ENCODE peak calls at places on chromosome 9, in nine cellular contexts. One of them, this sample, is unnamed.

GRCh38 chr9:8136477-8136876 is 336.9 kb upstream of the DMAC1 start:
- DNase-seq in PC-9: no peak
- DNase-seq in sigmoid colon: no peak
- DNase-seq in heart left ventricle: no peak
- DNase-seq in foreskin fibroblast: no peak
- DNase-seq in astrocyte: no peak
- DNase-seq in left ventricle myocardium inferior: no peak
- DNase-seq in astrocyte of the spinal cord: no peak
- DNase-seq in psoas muscle: no peak
- DNase-seq in this sample: no peak

GRCh38 chr9:14846871-14847311 is 63.3 kb downstream of the FREM1 start:
- DNase-seq in astrocyte of the spinal cord: peak
- DNase-seq in left ventricle myocardium inferior: peak
- DNase-seq in psoas muscle: peak
- DNase-seq in heart left ventricle: peak
- DNase-seq in astrocyte: peak
- DNase-seq in sigmoid colon: peak
- DNase-seq in PC-9: peak
- DNase-seq in foreskin fibroblast: peak
- DNase-seq in this sample: peak

GRCh38 chr9:89606049-89606481 is 1.3 kb downstream of the GADD45G start:
- DNase-seq in astrocyte of the spinal cord: peak
- DNase-seq in sigmoid colon: peak
- DNase-seq in heart left ventricle: peak
- DNase-seq in left ventricle myocardium inferior: peak
- DNase-seq in astrocyte: peak
- DNase-seq in foreskin fibroblast: peak
- DNase-seq in psoas muscle: peak
- DNase-seq in PC-9: peak
- DNase-seq in this sample: peak

GRCh38 chr9:94819161-94819677 is 92.7 kb downstream of the AOPEP start:
- DNase-seq in astrocyte: no peak
- DNase-seq in sigmoid colon: no peak
- DNase-seq in heart left ventricle: peak
- DNase-seq in left ventricle myocardium inferior: peak
- DNase-seq in PC-9: peak
- DNase-seq in psoas muscle: no peak
- DNase-seq in foreskin fibroblast: no peak
- DNase-seq in astrocyte of the spinal cord: no peak
- DNase-seq in this sample: no peak

GRCh38 chr9:107700902-107701301 is 211.3 kb upstream of the KLF4 start:
- DNase-seq in heart left ventricle: no peak
- DNase-seq in psoas muscle: no peak
- DNase-seq in PC-9: no peak
- DNase-seq in foreskin fibroblast: no peak
- DNase-seq in astrocyte of the spinal cord: no peak
- DNase-seq in left ventricle myocardium inferior: no peak
- DNase-seq in astrocyte: no peak
- DNase-seq in sigmoid colon: no peak
- DNase-seq in this sample: no peak

GRCh38 chr9:14932246-14932645 is 22.0 kb upstream of the FREM1 start:
- DNase-seq in astrocyte of the spinal cord: no peak
- DNase-seq in PC-9: no peak
- DNase-seq in psoas muscle: no peak
- DNase-seq in left ventricle myocardium inferior: no peak
- DNase-seq in astrocyte: no peak
- DNase-seq in heart left ventricle: no peak
- DNase-seq in foreskin fibroblast: no peak
- DNase-seq in sigmoid colon: no peak
- DNase-seq in this sample: no peak

GRCh38 chr9:6997330-6997729 is 239.6 kb downstream of the KDM4C start:
- DNase-seq in astrocyte: no peak
- DNase-seq in PC-9: no peak
- DNase-seq in psoas muscle: no peak
- DNase-seq in sigmoid colon: no peak
- DNase-seq in foreskin fibroblast: no peak
- DNase-seq in left ventricle myocardium inferior: no peak
- DNase-seq in astrocyte of the spinal cord: no peak
- DNase-seq in heart left ventricle: no peak
- DNase-seq in this sample: no peak

GRCh38 chr9:81526587-81526986 is 162.8 kb downstream of the TLE1 start:
- DNase-seq in heart left ventricle: no peak
- DNase-seq in foreskin fibroblast: peak
- DNase-seq in PC-9: no peak
- DNase-seq in left ventricle myocardium inferior: no peak
- DNase-seq in astrocyte of the spinal cord: peak
- DNase-seq in astrocyte: peak
- DNase-seq in psoas muscle: no peak
- DNase-seq in sigmoid colon: no peak
- DNase-seq in this sample: no peak

GRCh38 chr9:95507456-95508241 is 9.1 kb downstream of the PTCH1 start:
- DNase-seq in astrocyte of the spinal cord: peak
- DNase-seq in sigmoid colon: peak
- DNase-seq in PC-9: peak
- DNase-seq in psoas muscle: peak
- DNase-seq in foreskin fibroblast: peak
- DNase-seq in heart left ventricle: peak
- DNase-seq in astrocyte: peak
- DNase-seq in left ventricle myocardium inferior: peak
- DNase-seq in this sample: peak

GRCh38 chr9:2227468-2227867 is 212.3 kb downstream of the SMARCA2 start:
- DNase-seq in foreskin fibroblast: peak
- DNase-seq in psoas muscle: no peak
- DNase-seq in astrocyte of the spinal cord: peak
- DNase-seq in left ventricle myocardium inferior: no peak
- DNase-seq in astrocyte: peak
- DNase-seq in PC-9: no peak
- DNase-seq in sigmoid colon: peak
- DNase-seq in heart left ventricle: no peak
- DNase-seq in this sample: no peak

GRCh38 chr9:101393135-101393534 is 5.3 kb downstream of the MRPL50 start:
- DNase-seq in foreskin fibroblast: no peak
- DNase-seq in astrocyte: no peak
- DNase-seq in left ventricle myocardium inferior: no peak
- DNase-seq in astrocyte of the spinal cord: no peak
- DNase-seq in sigmoid colon: no peak
- DNase-seq in psoas muscle: no peak
- DNase-seq in PC-9: no peak
- DNase-seq in heart left ventricle: no peak
- DNase-seq in this sample: no peak

GRCh38 chr9:22171691-22172090 is 162.6 kb upstream of the CDKN2B start:
- DNase-seq in heart left ventricle: no peak
- DNase-seq in astrocyte of the spinal cord: no peak
- DNase-seq in left ventricle myocardium inferior: no peak
- DNase-seq in foreskin fibroblast: no peak
- DNase-seq in astrocyte: no peak
- DNase-seq in PC-9: no peak
- DNase-seq in psoas muscle: no peak
- DNase-seq in sigmoid colon: no peak
- DNase-seq in this sample: no peak

GRCh38 chr9:136010615-136011341 is 49.6 kb upstream of the UBAC1 start:
- DNase-seq in foreskin fibroblast: no peak
- DNase-seq in astrocyte of the spinal cord: no peak
- DNase-seq in psoas muscle: peak
- DNase-seq in heart left ventricle: peak
- DNase-seq in PC-9: no peak
- DNase-seq in astrocyte: no peak
- DNase-seq in sigmoid colon: peak
- DNase-seq in left ventricle myocardium inferior: peak
- DNase-seq in this sample: no peak

GRCh38 chr9:4666042-4666699 is at the start of gene SPATA6L:
- DNase-seq in left ventricle myocardium inferior: peak
- DNase-seq in foreskin fibroblast: peak
- DNase-seq in psoas muscle: peak
- DNase-seq in PC-9: peak
- DNase-seq in sigmoid colon: peak
- DNase-seq in heart left ventricle: peak
- DNase-seq in astrocyte: peak
- DNase-seq in astrocyte of the spinal cord: peak
- DNase-seq in this sample: no peak

DNA sequence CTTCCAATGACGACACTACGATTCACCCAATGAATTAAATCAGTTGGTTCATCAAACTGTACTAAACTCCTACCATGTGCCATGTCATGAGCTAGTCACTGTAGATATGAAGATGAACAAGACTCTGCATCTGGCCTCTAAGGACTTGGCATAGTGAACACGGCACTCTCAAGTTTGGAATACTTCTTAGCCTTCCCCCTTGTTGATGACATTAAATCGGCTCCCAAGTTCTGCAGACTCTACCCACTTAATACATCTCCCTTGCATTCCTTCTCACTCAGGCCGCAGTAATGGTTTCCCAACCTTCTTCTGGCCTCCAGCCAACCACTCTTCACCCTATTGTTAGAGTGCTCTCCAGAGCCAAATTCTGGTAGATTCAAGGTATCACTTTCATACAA is 184.7 kb downstream of the MAPKAP1 start:
- DNase-seq in PC-9: peak
- DNase-seq in foreskin fibroblast: peak
- DNase-seq in astrocyte: peak
- DNase-seq in psoas muscle: no peak
- DNase-seq in sigmoid colon: no peak
- DNase-seq in astrocyte of the spinal cord: peak
- DNase-seq in left ventricle myocardium inferior: no peak
- DNase-seq in heart left ventricle: no peak
- DNase-seq in this sample: no peak
- H3K4me3 ChIP-seq in PC-9: peak
- H3K4me3 ChIP-seq in foreskin fibroblast: no peak
- H3K4me3 ChIP-seq in astrocyte: peak
- H3K4me3 ChIP-seq in psoas muscle: no peak
- H3K4me3 ChIP-seq in sigmoid colon: no peak
- H3K4me3 ChIP-seq in astrocyte of the spinal cord: no peak
- H3K4me3 ChIP-seq in left ventricle myocardium inferior: no peak
- H3K4me3 ChIP-seq in heart left ventricle: no peak
- H3K4me3 ChIP-seq in this sample: no peak

GRCh38 chr9:127162567-127163365 is 40.3 kb upstream of the ANGPTL2 start:
- DNase-seq in psoas muscle: no peak
- DNase-seq in foreskin fibroblast: no peak
- DNase-seq in heart left ventricle: no peak
- DNase-seq in left ventricle myocardium inferior: no peak
- DNase-seq in astrocyte of the spinal cord: no peak
- DNase-seq in sigmoid colon: peak
- DNase-seq in PC-9: no peak
- DNase-seq in astrocyte: no peak
- DNase-seq in this sample: no peak

GRCh38 chr9:127159949-127160610 is 37.6 kb upstream of the ANGPTL2 start:
- DNase-seq in foreskin fibroblast: no peak
- DNase-seq in left ventricle myocardium inferior: no peak
- DNase-seq in psoas muscle: no peak
- DNase-seq in PC-9: no peak
- DNase-seq in astrocyte: no peak
- DNase-seq in heart left ventricle: no peak
- DNase-seq in astrocyte of the spinal cord: no peak
- DNase-seq in sigmoid colon: peak
- DNase-seq in this sample: no peak

GRCh38 chr9:127161081-127161621 is 38.7 kb upstream of the ANGPTL2 start:
- DNase-seq in astrocyte of the spinal cord: no peak
- DNase-seq in left ventricle myocardium inferior: no peak
- DNase-seq in heart left ventricle: no peak
- DNase-seq in sigmoid colon: peak
- DNase-seq in astrocyte: no peak
- DNase-seq in PC-9: no peak
- DNase-seq in foreskin fibroblast: no peak
- DNase-seq in psoas muscle: no peak
- DNase-seq in this sample: no peak

GRCh38 chr9:127162046-127162445 is 39.6 kb upstream of the ANGPTL2 start:
- DNase-seq in left ventricle myocardium inferior: no peak
- DNase-seq in heart left ventricle: no peak
- DNase-seq in sigmoid colon: peak
- DNase-seq in astrocyte of the spinal cord: no peak
- DNase-seq in PC-9: peak
- DNase-seq in foreskin fibroblast: no peak
- DNase-seq in psoas muscle: no peak
- DNase-seq in astrocyte: no peak
- DNase-seq in this sample: no peak

GRCh38 chr9:127158995-127159801 is 36.8 kb upstream of the ANGPTL2 start:
- DNase-seq in astrocyte: peak
- DNase-seq in sigmoid colon: peak
- DNase-seq in astrocyte of the spinal cord: peak
- DNase-seq in PC-9: no peak
- DNase-seq in heart left ventricle: peak
- DNase-seq in left ventricle myocardium inferior: no peak
- DNase-seq in psoas muscle: peak
- DNase-seq in foreskin fibroblast: peak
- DNase-seq in this sample: no peak
- TF ChIP-seq CTCF in astrocyte: peak
- TF ChIP-seq CTCF in sigmoid colon: peak
- TF ChIP-seq CTCF in astrocyte of the spinal cord: peak
- TF ChIP-seq CTCF in PC-9: no peak
- TF ChIP-seq CTCF in heart left ventricle: peak
- TF ChIP-seq CTCF in left ventricle myocardium inferior: peak
- TF ChIP-seq CTCF in psoas muscle: peak
- TF ChIP-seq CTCF in foreskin fibroblast: peak
- TF ChIP-seq CTCF in this sample: no peak

GRCh38 chr9:122819791-122820489 is 8.4 kb downstream of the PDCL start:
- DNase-seq in left ventricle myocardium inferior: no peak
- DNase-seq in psoas muscle: no peak
- DNase-seq in astrocyte of the spinal cord: peak
- DNase-seq in heart left ventricle: no peak
- DNase-seq in astrocyte: peak
- DNase-seq in PC-9: no peak
- DNase-seq in foreskin fibroblast: peak
- DNase-seq in sigmoid colon: no peak
- DNase-seq in this sample: peak

GRCh38 chr9:122820490-122820845 is 7.9 kb downstream of the PDCL start:
- DNase-seq in PC-9: no peak
- DNase-seq in sigmoid colon: no peak
- DNase-seq in psoas muscle: no peak
- DNase-seq in foreskin fibroblast: no peak
- DNase-seq in astrocyte: no peak
- DNase-seq in left ventricle myocardium inferior: no peak
- DNase-seq in heart left ventricle: no peak
- DNase-seq in astrocyte of the spinal cord: no peak
- DNase-seq in this sample: no peak

GRCh38 chr9:122822958-122823357 is 5.4 kb downstream of the PDCL start:
- DNase-seq in heart left ventricle: no peak
- DNase-seq in foreskin fibroblast: no peak
- DNase-seq in sigmoid colon: no peak
- DNase-seq in astrocyte: no peak
- DNase-seq in astrocyte of the spinal cord: no peak
- DNase-seq in PC-9: no peak
- DNase-seq in left ventricle myocardium inferior: no peak
- DNase-seq in psoas muscle: no peak
- DNase-seq in this sample: no peak

GRCh38 chr9:122822056-122822455 is 6.3 kb downstream of the PDCL start:
- DNase-seq in astrocyte: no peak
- DNase-seq in PC-9: no peak
- DNase-seq in foreskin fibroblast: no peak
- DNase-seq in sigmoid colon: no peak
- DNase-seq in heart left ventricle: no peak
- DNase-seq in astrocyte of the spinal cord: no peak
- DNase-seq in left ventricle myocardium inferior: no peak
- DNase-seq in psoas muscle: no peak
- DNase-seq in this sample: no peak

GRCh38 chr9:122821278-122821952 is 7.0 kb downstream of the PDCL start:
- DNase-seq in astrocyte of the spinal cord: no peak
- DNase-seq in sigmoid colon: peak
- DNase-seq in psoas muscle: peak
- DNase-seq in left ventricle myocardium inferior: peak
- DNase-seq in astrocyte: no peak
- DNase-seq in heart left ventricle: peak
- DNase-seq in PC-9: no peak
- DNase-seq in foreskin fibroblast: peak
- DNase-seq in this sample: no peak
- H3K4me3 ChIP-seq in astrocyte of the spinal cord: no peak
- H3K4me3 ChIP-seq in sigmoid colon: no peak
- H3K4me3 ChIP-seq in psoas muscle: no peak
- H3K4me3 ChIP-seq in left ventricle myocardium inferior: no peak
- H3K4me3 ChIP-seq in astrocyte: no peak
- H3K4me3 ChIP-seq in heart left ventricle: no peak
- H3K4me3 ChIP-seq in PC-9: no peak
- H3K4me3 ChIP-seq in foreskin fibroblast: no peak
- H3K4me3 ChIP-seq in this sample: no peak

GRCh38 chr9:97740848-97741821 is 44.0 kb upstream of the XPA start:
- DNase-seq in heart left ventricle: peak
- DNase-seq in astrocyte: peak
- DNase-seq in left ventricle myocardium inferior: peak
- DNase-seq in astrocyte of the spinal cord: peak
- DNase-seq in psoas muscle: peak
- DNase-seq in PC-9: peak
- DNase-seq in sigmoid colon: peak
- DNase-seq in foreskin fibroblast: peak
- DNase-seq in this sample: no peak
- TF ChIP-seq CTCF in heart left ventricle: peak
- TF ChIP-seq CTCF in astrocyte: no peak
- TF ChIP-seq CTCF in left ventricle myocardium inferior: peak
- TF ChIP-seq CTCF in astrocyte of the spinal cord: peak
- TF ChIP-seq CTCF in psoas muscle: peak
- TF ChIP-seq CTCF in PC-9: no peak
- TF ChIP-seq CTCF in sigmoid colon: no peak
- TF ChIP-seq CTCF in foreskin fibroblast: no peak
- TF ChIP-seq CTCF in this sample: no peak

This sample was measured in LNCaP clone FGC.